ENCODE peak calls at places on chromosomes 13 and 19, in seven cellular contexts. B is HepG2; E is heart right ventricle; X is RWPE1; A is left ventricle myocardium inferior; O is CD8-positive, alpha-beta T cell; Y is endothelial cell of umbilical vein. S is an unnamed sample.

GRCh38 chr13:113668491-113668971 is 1.5 kb downstream of the GRK1 start:
- DNase-seq in O (no peak), Y (no peak), X (no peak), B (no peak), E (no peak), A (peak), S (no peak)

GRCh38 chr13:95485045-95485517 is 67.4 kb upstream of the CLDN10 start:
- DNase-seq in B (peak), Y (peak), A (no peak), X (peak), O (no peak), E (no peak), S (no peak)

GRCh38 chr13:68099616-68100015 is 869.5 kb upstream of the PCDH9 start:
- DNase-seq in X (peak), E (no peak), B (no peak), O (no peak), Y (no peak), A (no peak), S (no peak)

GRCh38 chr13:79662882-79663281 is 181.9 kb downstream of the NDFIP2 start:
- DNase-seq in E (peak), Y (peak), B (no peak), O (no peak), X (no peak), A (peak), S (no peak)

GRCh38 chr19:54684537-54684936 is 21.8 kb downstream of the LILRB4 start:
- DNase-seq in E (no peak), X (peak), O (no peak), A (no peak), Y (no peak), B (peak), S (no peak)

GRCh38 chr13:89003656-89004055 is 1332.5 kb downstream of the SLITRK5 start:
- DNase-seq in Y (no peak), B (no peak), X (no peak), O (no peak), E (no peak), A (no peak), S (no peak)

GRCh38 chr13:93476175-93476574 is 249.6 kb downstream of the GPC6 start:
- DNase-seq in E (no peak), X (peak), Y (no peak), O (no peak), B (peak), A (no peak), S (peak)

GRCh38 chr13:91398413-91399188 is at the start of gene GPC5:
- DNase-seq in Y (peak), X (peak), B (peak), A (peak), O (peak), E (peak), S (no peak)

GRCh38 chr19:8423821-8424223 is 10.7 kb downstream of the MARCHF2 start:
- DNase-seq in B (peak), A (peak), X (peak), O (no peak), E (peak), Y (peak), S (peak)

GRCh38 chr19:51808333-51808986 is 13.5 kb downstream of the FPR3 start:
- DNase-seq in B (peak), Y (peak), O (no peak), E (no peak), A (no peak), X (peak), S (no peak)

GRCh38 chr13:113815151-113816058 is 48.5 kb downstream of the GAS6 start:
- DNase-seq in X (no peak), Y (peak), O (no peak), E (no peak), A (no peak), B (no peak), S (no peak)

GRCh38 chr19:44648536-44649370 is 5.0 kb downstream of the PVR start:
- DNase-seq in Y (peak), E (no peak), B (no peak), X (no peak), O (no peak), A (peak), S (peak)

GRCh38 chr19:1592755-1593628 is at the start of gene MBD3:
- DNase-seq in X (peak), A (peak), Y (peak), O (peak), B (peak), E (peak), S (peak)

GRCh38 chr13:107518780-107519179 is 696.6 kb downstream of the LIG4 start:
- DNase-seq in Y (no peak), X (no peak), E (no peak), B (no peak), O (no peak), A (no peak), S (no peak)

GRCh38 chr13:51590966-51591627 is 6.8 kb downstream of the WDFY2 start:
- DNase-seq in O (no peak), E (no peak), X (peak), A (no peak), B (peak), Y (peak), S (peak)

GRCh38 chr13:43153436-43154082 is 130.2 kb downstream of the DNAJC15 start:
- DNase-seq in A (no peak), Y (no peak), B (no peak), E (no peak), X (peak), O (no peak), S (no peak)

GRCh38 chr13:60267498-60268202 is 103.9 kb upstream of the DIAPH3 start:
- DNase-seq in B (no peak), X (no peak), Y (peak), E (no peak), A (no peak), O (peak), S (no peak)

GRCh38 chr13:75792526-75793187 is 156.5 kb downstream of the LMO7 start:
- DNase-seq in B (peak), E (no peak), Y (no peak), O (no peak), A (no peak), X (no peak), S (no peak)

GRCh38 chr13:85729296-85729695 is 69.9 kb downstream of the SLITRK6 start:
- DNase-seq in O (no peak), X (peak), B (no peak), E (no peak), A (no peak), Y (no peak), S (no peak)

GRCh38 chr13:80001510-80001842 is 339.4 kb downstream of the SPRY2 start:
- DNase-seq in E (no peak), O (no peak), A (no peak), Y (no peak), X (no peak), B (no peak), S (no peak)

GRCh38 chr13:111382411-111382810 is 62.0 kb downstream of the TEX29 start:
- DNase-seq in B (no peak), Y (no peak), X (no peak), E (no peak), A (no peak), O (no peak), S (no peak)

GRCh38 chr19:3192684-3193083 is 7.0 kb downstream of the NCLN start:
- DNase-seq in Y (no peak), A (no peak), B (no peak), E (no peak), O (no peak), X (no peak), S (no peak)
- H3K27ac ChIP-seq in Y (no peak), A (no peak), B (no peak), E (no peak), O (no peak), X (no peak), S (no peak)

DNA sequence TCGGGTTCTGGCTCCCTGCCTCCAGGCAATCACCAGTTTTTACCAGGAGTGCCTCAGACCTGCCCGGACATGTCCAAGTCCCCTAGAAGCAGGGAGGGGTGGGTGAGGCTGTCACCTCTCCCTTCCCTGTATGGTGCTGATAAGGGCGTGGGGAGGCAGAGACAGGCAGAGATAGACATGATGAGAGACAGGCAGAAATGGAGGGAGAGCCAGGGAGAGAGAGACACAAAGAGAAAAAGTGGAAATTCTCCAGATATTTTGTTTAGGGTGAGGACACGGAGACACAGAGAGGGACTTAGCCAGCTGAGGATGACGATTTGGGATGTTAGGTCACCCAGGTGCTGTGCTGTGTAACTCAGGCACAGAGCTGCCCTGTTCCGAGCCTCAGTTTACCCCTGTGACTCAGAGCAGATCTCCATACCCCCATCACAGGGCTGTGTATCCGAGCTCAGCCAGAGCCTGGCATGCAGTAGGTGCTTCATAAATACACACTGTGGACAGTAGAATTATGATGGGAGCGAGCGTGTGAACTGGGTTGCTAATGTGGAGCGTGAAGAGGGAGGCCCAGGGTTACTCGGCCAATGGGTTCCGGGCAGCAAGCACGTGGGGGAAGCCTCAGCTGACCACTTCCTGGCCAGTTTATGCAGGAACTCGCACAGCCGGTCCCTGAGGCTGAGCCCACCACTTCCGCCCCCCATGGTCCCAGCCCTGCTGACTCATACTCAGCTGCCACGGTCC is 11.9 kb upstream of the GDF15 start:
- DNase-seq in X (peak), Y (peak), O (peak), B (peak), A (peak), E (peak), S (peak)
- H3K27ac ChIP-seq in X (peak), Y (peak), O (no peak), B (peak), A (peak), E (no peak), S (peak)

DNA sequence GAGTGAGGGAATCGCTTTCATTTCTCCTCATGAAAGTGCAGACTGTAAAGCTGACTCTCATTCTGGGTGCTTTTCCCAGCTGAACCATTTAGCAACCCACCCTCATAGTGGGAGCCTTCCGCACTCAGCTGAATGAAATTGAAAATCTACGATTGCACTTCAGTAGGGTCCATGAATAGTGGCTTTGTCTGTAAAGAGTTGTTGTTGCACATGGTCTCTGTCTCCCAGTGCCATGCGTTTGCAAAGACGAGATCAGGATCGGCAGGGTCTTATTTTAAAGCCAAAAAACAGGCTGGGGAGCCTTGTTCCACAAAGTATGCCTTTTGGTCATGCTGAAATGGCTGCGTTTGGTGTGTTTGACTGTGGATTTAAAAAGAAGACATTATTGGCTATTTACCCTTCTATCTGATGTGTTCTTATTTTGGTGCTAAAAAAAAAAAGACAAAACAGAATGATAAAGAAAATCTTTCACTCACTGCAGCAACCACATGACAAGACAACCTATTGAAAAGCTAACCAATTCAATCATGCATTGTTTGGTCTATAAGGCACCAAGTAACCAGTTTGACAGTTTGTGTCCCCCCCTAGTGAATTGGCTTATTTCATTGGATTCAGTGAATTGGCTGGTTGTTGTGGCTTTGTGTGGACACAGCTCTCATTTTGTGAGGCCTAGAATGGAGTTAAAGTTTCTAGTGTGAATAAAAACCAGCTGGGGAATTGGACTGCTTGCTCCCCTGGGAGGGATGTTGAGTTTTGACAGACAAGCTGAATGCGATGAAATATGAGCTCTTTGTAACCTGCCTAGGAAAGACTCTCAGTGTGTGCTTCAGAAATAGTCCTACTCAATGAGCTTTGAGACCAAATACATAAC is 65.6 kb downstream of the ARHGAP35 start:
- DNase-seq in E (no peak), A (no peak), Y (no peak), X (no peak), O (no peak), B (no peak), S (no peak)
- H3K27ac ChIP-seq in E (no peak), A (peak), Y (no peak), X (peak), O (no peak), B (peak), S (peak)

GRCh38 chr19:39166571-39167391 is 30.0 kb upstream of the NCCRP1 start:
- DNase-seq in A (peak), E (peak), O (no peak), Y (no peak), B (peak), X (peak), S (no peak)
- H3K27ac ChIP-seq in A (peak), E (no peak), O (no peak), Y (no peak), B (no peak), X (peak), S (peak)

DNA sequence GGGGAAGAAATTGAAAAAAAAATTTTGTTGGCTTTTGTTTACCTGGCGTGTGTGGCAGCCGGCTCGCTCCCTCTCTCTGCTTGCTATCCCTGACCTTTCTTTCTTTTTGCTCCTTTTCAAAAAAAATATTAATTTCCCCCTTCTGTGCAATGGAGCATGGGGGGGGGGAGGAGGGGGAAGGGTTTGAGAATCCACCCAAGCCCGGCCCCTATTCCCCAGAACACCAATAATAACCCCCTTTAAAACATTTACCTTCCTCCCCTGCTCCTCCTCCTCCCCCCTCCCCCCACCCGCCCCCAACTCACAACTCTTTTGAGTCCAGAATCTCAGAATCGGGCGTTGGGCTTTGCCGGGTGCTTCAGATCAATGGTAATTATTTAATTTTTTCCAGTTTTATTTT is 28.4 kb downstream of the NFIX start:
- DNase-seq in A (no peak), X (peak), E (no peak), B (no peak), O (no peak), Y (no peak), S (no peak)
- H3K27ac ChIP-seq in A (peak), X (peak), E (peak), B (peak), O (no peak), Y (no peak), S (peak)

GRCh38 chr13:19982447-19983043 is 24.0 kb downstream of the ZMYM2 start:
- DNase-seq in X (no peak), B (no peak), O (no peak), A (no peak), Y (no peak), E (no peak), S (no peak)
- H3K27ac ChIP-seq in X (no peak), B (no peak), O (no peak), A (no peak), Y (no peak), E (no peak), S (no peak)

S was measured in epithelial cell of prostate.